ENCODE peak calls at places on chromosomes 3 and 15, in eight cellular contexts. N is M059J; P is activated T-cell treated with anti-CD3 and anti-CD28 coated beads for 1 hour; Q is activated CD8-positive, alpha-beta memory T cell treated with anti-CD3 and anti-CD28 coated beads, Interleukin-2, amount 50 U/mL, for 48 hours; K is stimulated activated CD4-positive, alpha-beta T cell treated with anti-CD3 and anti-CD28 coated beads, Interleukin-4, amount 100 ng/mL, for 1 hour; S is uterus; G is NCI-H1436; T is activated CD8-positive, alpha-beta T cell treated with anti-CD3 and anti-CD28 coated beads for 36 hours. Y is an unnamed sample.
A peak's percentile ranks its signal among the peaks of the same experiment; 100 is the strongest.

GRCh38 chr15:99486371-99487336 is 79.1 kb upstream of the MEF2A start:
- DNase-seq in P (no peak), K (peak; percentile 18), S (peak; percentile 74), G (peak; percentile 26), N (peak; percentile 81), Q (peak; percentile 59), T (peak; percentile 42), Y (peak; percentile 60)

GRCh38 chr3:36124118-36124796 is 256.0 kb upstream of the STAC start:
- DNase-seq in S (no peak), K (no peak), Q (no peak), P (no peak), G (no peak), T (no peak), N (peak; percentile 70), Y (no peak)

GRCh38 chr3:10901293-10902010 is 85.4 kb downstream of the SLC6A11 start:
- DNase-seq in N (no peak), K (no peak), P (no peak), T (no peak), Q (no peak), S (no peak), G (no peak), Y (no peak)

GRCh38 chr3:18758047-18758704 is 333.0 kb upstream of the SATB1 start:
- DNase-seq in Q (no peak), K (no peak), T (peak; percentile 41), G (peak; percentile 50), P (no peak), N (peak; percentile 19), S (no peak), Y (no peak)

GRCh38 chr3:106421928-106422327 is 553.1 kb upstream of the CBLB start:
- DNase-seq in S (no peak), G (no peak), T (no peak), N (no peak), P (no peak), Q (no peak), K (no peak), Y (no peak)

GRCh38 chr15:43872416-43873020 is 45.7 kb downstream of the WDR76 start:
- DNase-seq in S (peak; percentile 24), N (peak; percentile 63), P (no peak), Q (no peak), T (peak; percentile 28), K (no peak), G (peak; percentile 42), Y (peak; percentile 27)

GRCh38 chr3:16767006-16767405 is 117.7 kb upstream of the PLCL2 start:
- DNase-seq in Q (no peak), K (no peak), N (peak; percentile 6), T (no peak), S (no peak), P (no peak), G (no peak), Y (no peak)

GRCh38 chr15:85618956-85619491 is 175.7 kb downstream of the KLHL25 start:
- DNase-seq in T (peak; percentile 76), N (peak; percentile 94), S (peak; percentile 92), P (peak; percentile 23), Q (peak; percentile 68), G (no peak), K (peak; percentile 51), Y (peak; percentile 83)

Y was measured in ovary.